ENCODE peak calls at places on chromosomes 4 and X, in five cellular contexts. One of them, this sample, is unnamed.

GRCh38 chr4:6109842-6110560 is 90.3 kb downstream of the JAKMIP1 start:
- DNase-seq in neural progenitor cell: peak; percentile 60
- DNase-seq in Right ventricle myocardium superior: no peak
- DNase-seq in H9: peak; percentile 90
- DNase-seq in glutamatergic neuron: no peak
- DNase-seq in this sample: peak; percentile 72

GRCh38 chrX:96590403-96590802 is 94.2 kb upstream of the DIAPH2 start:
- DNase-seq in Right ventricle myocardium superior: no peak
- DNase-seq in H9: no peak
- DNase-seq in glutamatergic neuron: no peak
- DNase-seq in neural progenitor cell: no peak
- DNase-seq in this sample: peak; percentile 4

GRCh38 chrX:106039920-106040319 is 1.4 kb upstream of the SERPINA7 start:
- DNase-seq in Right ventricle myocardium superior: no peak
- DNase-seq in glutamatergic neuron: no peak
- DNase-seq in H9: no peak
- DNase-seq in neural progenitor cell: peak; percentile 39
- DNase-seq in this sample: peak; percentile 22

GRCh38 chr4:52945499-52945898 is 83.4 kb downstream of the RASL11B start:
- DNase-seq in H9: no peak
- DNase-seq in neural progenitor cell: no peak
- DNase-seq in Right ventricle myocardium superior: no peak
- DNase-seq in glutamatergic neuron: no peak
- DNase-seq in this sample: no peak

GRCh38 chr4:8200302-8200975 is 1.3 kb downstream of the SH3TC1 start:
- DNase-seq in Right ventricle myocardium superior: peak; percentile 88
- DNase-seq in neural progenitor cell: peak; percentile 18
- DNase-seq in H9: no peak
- DNase-seq in glutamatergic neuron: no peak
- DNase-seq in this sample: peak; percentile 75

GRCh38 chrX:149259241-149259640 is 245.9 kb downstream of the IDS start:
- DNase-seq in H9: no peak
- DNase-seq in neural progenitor cell: no peak
- DNase-seq in glutamatergic neuron: no peak
- DNase-seq in Right ventricle myocardium superior: no peak
- DNase-seq in this sample: no peak

GRCh38 chrX:8987672-8988250 is 46.2 kb downstream of the FAM9B start:
- DNase-seq in glutamatergic neuron: no peak
- DNase-seq in Right ventricle myocardium superior: no peak
- DNase-seq in neural progenitor cell: no peak
- DNase-seq in H9: no peak
- DNase-seq in this sample: peak; percentile 31

GRCh38 chr4:145679991-145680455 is at the start of gene C4orf51:
- DNase-seq in Right ventricle myocardium superior: no peak
- DNase-seq in glutamatergic neuron: no peak
- DNase-seq in neural progenitor cell: no peak
- DNase-seq in H9: no peak
- DNase-seq in this sample: no peak

GRCh38 chrX:133333154-133333750 is 82.0 kb downstream of the GPC4 start:
- DNase-seq in glutamatergic neuron: no peak
- DNase-seq in H9: no peak
- DNase-seq in Right ventricle myocardium superior: no peak
- DNase-seq in neural progenitor cell: no peak
- DNase-seq in this sample: peak; percentile 29

GRCh38 chr4:118032691-118033090 is 1.6 kb upstream of the NDST3 start:
- DNase-seq in Right ventricle myocardium superior: no peak
- DNase-seq in glutamatergic neuron: no peak
- DNase-seq in H9: peak; percentile 52
- DNase-seq in neural progenitor cell: no peak
- DNase-seq in this sample: peak; percentile 54

GRCh38 chr4:84877051-84877833 is 89.2 kb downstream of the WDFY3 start:
- DNase-seq in neural progenitor cell: no peak
- DNase-seq in Right ventricle myocardium superior: no peak
- DNase-seq in glutamatergic neuron: peak; percentile 22
- DNase-seq in H9: no peak
- DNase-seq in this sample: no peak

GRCh38 chrX:4754878-4755604 is 1041.6 kb upstream of the PRKX start:
- DNase-seq in neural progenitor cell: no peak
- DNase-seq in H9: no peak
- DNase-seq in Right ventricle myocardium superior: no peak
- DNase-seq in glutamatergic neuron: no peak
- DNase-seq in this sample: no peak

GRCh38 chr4:7156273-7157139 is 35.8 kb upstream of the SORCS2 start:
- DNase-seq in Right ventricle myocardium superior: no peak
- DNase-seq in glutamatergic neuron: peak; percentile 11
- DNase-seq in neural progenitor cell: peak; percentile 73
- DNase-seq in H9: peak; percentile 79
- DNase-seq in this sample: peak; percentile 86

GRCh38 chrX:68196939-68197791 is 236.1 kb downstream of the OPHN1 start:
- DNase-seq in Right ventricle myocardium superior: no peak
- DNase-seq in neural progenitor cell: peak; percentile 72
- DNase-seq in H9: peak; percentile 37
- DNase-seq in glutamatergic neuron: peak; percentile 15
- DNase-seq in this sample: peak; percentile 54

GRCh38 chr4:55510685-55511084 is 36.0 kb downstream of the CLOCK start:
- DNase-seq in neural progenitor cell: no peak
- DNase-seq in H9: no peak
- DNase-seq in glutamatergic neuron: no peak
- DNase-seq in Right ventricle myocardium superior: no peak
- DNase-seq in this sample: no peak

GRCh38 chr4:185096032-185096653 is 46.9 kb upstream of the SLC25A4 start:
- DNase-seq in neural progenitor cell: peak; percentile 57
- DNase-seq in H9: no peak
- DNase-seq in glutamatergic neuron: no peak
- DNase-seq in Right ventricle myocardium superior: no peak
- DNase-seq in this sample: no peak

GRCh38 chr4:30802622-30803323 is 82.6 kb downstream of the PCDH7 start:
- DNase-seq in glutamatergic neuron: no peak
- DNase-seq in H9: no peak
- DNase-seq in neural progenitor cell: no peak
- DNase-seq in Right ventricle myocardium superior: no peak
- DNase-seq in this sample: no peak

GRCh38 chr4:8171941-8172924 is 13.6 kb upstream of the ABLIM2 start:
- DNase-seq in Right ventricle myocardium superior: no peak
- DNase-seq in glutamatergic neuron: no peak
- DNase-seq in neural progenitor cell: no peak
- DNase-seq in H9: no peak
- DNase-seq in this sample: no peak

GRCh38 chr4:1933700-1934099 is 62.5 kb downstream of the NSD2 start:
- DNase-seq in glutamatergic neuron: no peak
- DNase-seq in H9: no peak
- DNase-seq in neural progenitor cell: no peak
- DNase-seq in Right ventricle myocardium superior: no peak
- DNase-seq in this sample: no peak